ENCODE peak calls at places on chromosomes 11 and 22, in six cellular contexts. One of them, this sample, is unnamed.

GRCh38 chr11:88169481-88169880 is 5.8 kb downstream of the RAB38 start:
- DNase-seq in M059J: no peak
- DNase-seq in CD4-positive, alpha-beta memory T cell: no peak
- DNase-seq in Panc1: no peak
- DNase-seq in activated naive CD8-positive, alpha-beta T cell treated with anti-CD3 and anti-CD28 coated beads, Interleukin-2, amount 10 ng/mL, durations not matched to agents 7 days and 5 days: no peak
- DNase-seq in anterior cingulate cortex: no peak
- DNase-seq in this sample: no peak

GRCh38 chr11:70860855-70861254 is 391.5 kb downstream of the SHANK2 start:
- DNase-seq in M059J: no peak
- DNase-seq in CD4-positive, alpha-beta memory T cell: no peak
- DNase-seq in Panc1: no peak
- DNase-seq in activated naive CD8-positive, alpha-beta T cell treated with anti-CD3 and anti-CD28 coated beads, Interleukin-2, amount 10 ng/mL, durations not matched to agents 7 days and 5 days: no peak
- DNase-seq in anterior cingulate cortex: no peak
- DNase-seq in this sample: no peak

GRCh38 chr11:64356498-64357411 is 2.2 kb upstream of the RPS6KA4 start:
- DNase-seq in M059J: peak; percentile 48
- DNase-seq in CD4-positive, alpha-beta memory T cell: no peak
- DNase-seq in Panc1: peak; percentile 62
- DNase-seq in activated naive CD8-positive, alpha-beta T cell treated with anti-CD3 and anti-CD28 coated beads, Interleukin-2, amount 10 ng/mL, durations not matched to agents 7 days and 5 days: no peak
- DNase-seq in anterior cingulate cortex: no peak
- DNase-seq in this sample: no peak

GRCh38 chr11:73555615-73556014 is 42.3 kb downstream of the FAM168A start:
- DNase-seq in M059J: no peak
- DNase-seq in CD4-positive, alpha-beta memory T cell: no peak
- DNase-seq in Panc1: no peak
- DNase-seq in activated naive CD8-positive, alpha-beta T cell treated with anti-CD3 and anti-CD28 coated beads, Interleukin-2, amount 10 ng/mL, durations not matched to agents 7 days and 5 days: no peak
- DNase-seq in anterior cingulate cortex: no peak
- DNase-seq in this sample: no peak

GRCh38 chr11:79390923-79391322 is 49.9 kb downstream of the TENM4 start:
- DNase-seq in M059J: peak; percentile 44
- DNase-seq in CD4-positive, alpha-beta memory T cell: no peak
- DNase-seq in Panc1: no peak
- DNase-seq in activated naive CD8-positive, alpha-beta T cell treated with anti-CD3 and anti-CD28 coated beads, Interleukin-2, amount 10 ng/mL, durations not matched to agents 7 days and 5 days: no peak
- DNase-seq in anterior cingulate cortex: no peak
- DNase-seq in this sample: no peak

GRCh38 chr22:19035474-19036228 is 86.6 kb downstream of the DGCR2 start:
- DNase-seq in M059J: peak; percentile 24
- DNase-seq in CD4-positive, alpha-beta memory T cell: no peak
- DNase-seq in Panc1: no peak
- DNase-seq in activated naive CD8-positive, alpha-beta T cell treated with anti-CD3 and anti-CD28 coated beads, Interleukin-2, amount 10 ng/mL, durations not matched to agents 7 days and 5 days: no peak
- DNase-seq in anterior cingulate cortex: no peak
- DNase-seq in this sample: no peak

GRCh38 chr11:109697140-109697843 is 275.3 kb downstream of the C11orf87 start:
- DNase-seq in M059J: peak; percentile 41
- DNase-seq in CD4-positive, alpha-beta memory T cell: no peak
- DNase-seq in Panc1: peak; percentile 20
- DNase-seq in activated naive CD8-positive, alpha-beta T cell treated with anti-CD3 and anti-CD28 coated beads, Interleukin-2, amount 10 ng/mL, durations not matched to agents 7 days and 5 days: no peak
- DNase-seq in anterior cingulate cortex: no peak
- DNase-seq in this sample: peak; percentile 1

GRCh38 chr11:63837027-63837688 is 1.8 kb upstream of the MARK2 start:
- DNase-seq in M059J: peak; percentile 82
- DNase-seq in CD4-positive, alpha-beta memory T cell: peak; percentile 75
- DNase-seq in Panc1: peak; percentile 68
- DNase-seq in activated naive CD8-positive, alpha-beta T cell treated with anti-CD3 and anti-CD28 coated beads, Interleukin-2, amount 10 ng/mL, durations not matched to agents 7 days and 5 days: peak; percentile 65
- DNase-seq in anterior cingulate cortex: peak; percentile 40
- DNase-seq in this sample: peak; percentile 44

GRCh38 chr11:78349614-78350013 is 68.0 kb downstream of the GAB2 start:
- DNase-seq in M059J: no peak
- DNase-seq in CD4-positive, alpha-beta memory T cell: no peak
- DNase-seq in Panc1: no peak
- DNase-seq in activated naive CD8-positive, alpha-beta T cell treated with anti-CD3 and anti-CD28 coated beads, Interleukin-2, amount 10 ng/mL, durations not matched to agents 7 days and 5 days: no peak
- DNase-seq in anterior cingulate cortex: no peak
- DNase-seq in this sample: no peak

GRCh38 chr22:38485783-38486182 is 17.9 kb downstream of the KDELR3 start:
- DNase-seq in M059J: no peak
- DNase-seq in CD4-positive, alpha-beta memory T cell: no peak
- DNase-seq in Panc1: no peak
- DNase-seq in activated naive CD8-positive, alpha-beta T cell treated with anti-CD3 and anti-CD28 coated beads, Interleukin-2, amount 10 ng/mL, durations not matched to agents 7 days and 5 days: no peak
- DNase-seq in anterior cingulate cortex: no peak
- DNase-seq in this sample: no peak

GRCh38 chr11:103055174-103055890 is 36.6 kb downstream of the DCUN1D5 start:
- DNase-seq in M059J: peak; percentile 61
- DNase-seq in CD4-positive, alpha-beta memory T cell: peak; percentile 8
- DNase-seq in Panc1: peak; percentile 7
- DNase-seq in activated naive CD8-positive, alpha-beta T cell treated with anti-CD3 and anti-CD28 coated beads, Interleukin-2, amount 10 ng/mL, durations not matched to agents 7 days and 5 days: no peak
- DNase-seq in anterior cingulate cortex: no peak
- DNase-seq in this sample: peak; percentile 51

GRCh38 chr22:29079218-29079901 is 6.5 kb downstream of the KREMEN1 start:
- DNase-seq in M059J: peak; percentile 40
- DNase-seq in CD4-positive, alpha-beta memory T cell: no peak
- DNase-seq in Panc1: no peak
- DNase-seq in activated naive CD8-positive, alpha-beta T cell treated with anti-CD3 and anti-CD28 coated beads, Interleukin-2, amount 10 ng/mL, durations not matched to agents 7 days and 5 days: no peak
- DNase-seq in anterior cingulate cortex: no peak
- DNase-seq in this sample: peak; percentile 16

GRCh38 chr11:69337211-69337721 is 43.3 kb downstream of the MYEOV start:
- DNase-seq in M059J: peak; percentile 53
- DNase-seq in CD4-positive, alpha-beta memory T cell: peak; percentile 46
- DNase-seq in Panc1: no peak
- DNase-seq in activated naive CD8-positive, alpha-beta T cell treated with anti-CD3 and anti-CD28 coated beads, Interleukin-2, amount 10 ng/mL, durations not matched to agents 7 days and 5 days: no peak
- DNase-seq in anterior cingulate cortex: no peak
- DNase-seq in this sample: no peak

GRCh38 chr11:69135420-69136363 is 20.0 kb upstream of the SMIM38 start:
- DNase-seq in M059J: peak; percentile 41
- DNase-seq in CD4-positive, alpha-beta memory T cell: no peak
- DNase-seq in Panc1: no peak
- DNase-seq in activated naive CD8-positive, alpha-beta T cell treated with anti-CD3 and anti-CD28 coated beads, Interleukin-2, amount 10 ng/mL, durations not matched to agents 7 days and 5 days: peak; percentile 16
- DNase-seq in anterior cingulate cortex: no peak
- DNase-seq in this sample: no peak

GRCh38 chr11:2509481-2510001 is 64.7 kb downstream of the KCNQ1 start:
- DNase-seq in M059J: no peak
- DNase-seq in CD4-positive, alpha-beta memory T cell: no peak
- DNase-seq in Panc1: no peak
- DNase-seq in activated naive CD8-positive, alpha-beta T cell treated with anti-CD3 and anti-CD28 coated beads, Interleukin-2, amount 10 ng/mL, durations not matched to agents 7 days and 5 days: peak; percentile 25
- DNase-seq in anterior cingulate cortex: no peak
- DNase-seq in this sample: no peak

GRCh38 chr11:129738242-129738641 is 77.4 kb upstream of the TMEM45B start:
- DNase-seq in M059J: no peak
- DNase-seq in CD4-positive, alpha-beta memory T cell: no peak
- DNase-seq in Panc1: no peak
- DNase-seq in activated naive CD8-positive, alpha-beta T cell treated with anti-CD3 and anti-CD28 coated beads, Interleukin-2, amount 10 ng/mL, durations not matched to agents 7 days and 5 days: no peak
- DNase-seq in anterior cingulate cortex: no peak
- DNase-seq in this sample: no peak

GRCh38 chr11:83680351-83680750 is 394.2 kb upstream of the CCDC90B start:
- DNase-seq in M059J: no peak
- DNase-seq in CD4-positive, alpha-beta memory T cell: no peak
- DNase-seq in Panc1: no peak
- DNase-seq in activated naive CD8-positive, alpha-beta T cell treated with anti-CD3 and anti-CD28 coated beads, Interleukin-2, amount 10 ng/mL, durations not matched to agents 7 days and 5 days: no peak
- DNase-seq in anterior cingulate cortex: no peak
- DNase-seq in this sample: no peak

GRCh38 chr11:66639066-66639813 is 737 bp downstream of the RBM4 start:
- DNase-seq in M059J: peak; percentile 45
- DNase-seq in CD4-positive, alpha-beta memory T cell: peak; percentile 59
- DNase-seq in Panc1: no peak
- DNase-seq in activated naive CD8-positive, alpha-beta T cell treated with anti-CD3 and anti-CD28 coated beads, Interleukin-2, amount 10 ng/mL, durations not matched to agents 7 days and 5 days: no peak
- DNase-seq in anterior cingulate cortex: no peak
- DNase-seq in this sample: no peak

GRCh38 chr11:65288706-65289536 is 25.7 kb upstream of the CDC42EP2 start:
- DNase-seq in M059J: no peak
- DNase-seq in CD4-positive, alpha-beta memory T cell: no peak
- DNase-seq in Panc1: no peak
- DNase-seq in activated naive CD8-positive, alpha-beta T cell treated with anti-CD3 and anti-CD28 coated beads, Interleukin-2, amount 10 ng/mL, durations not matched to agents 7 days and 5 days: no peak
- DNase-seq in anterior cingulate cortex: no peak
- DNase-seq in this sample: peak; percentile 37

GRCh38 chr11:78417175-78417887 is at the start of gene GAB2:
- DNase-seq in M059J: no peak
- DNase-seq in CD4-positive, alpha-beta memory T cell: peak; percentile 32
- DNase-seq in Panc1: no peak
- DNase-seq in activated naive CD8-positive, alpha-beta T cell treated with anti-CD3 and anti-CD28 coated beads, Interleukin-2, amount 10 ng/mL, durations not matched to agents 7 days and 5 days: no peak
- DNase-seq in anterior cingulate cortex: no peak
- DNase-seq in this sample: no peak

GRCh38 chr11:132895340-132895739 is 637.0 kb downstream of the OPCML start:
- DNase-seq in M059J: peak; percentile 57
- DNase-seq in CD4-positive, alpha-beta memory T cell: no peak
- DNase-seq in Panc1: no peak
- DNase-seq in activated naive CD8-positive, alpha-beta T cell treated with anti-CD3 and anti-CD28 coated beads, Interleukin-2, amount 10 ng/mL, durations not matched to agents 7 days and 5 days: no peak
- DNase-seq in anterior cingulate cortex: no peak
- DNase-seq in this sample: no peak

GRCh38 chr11:90919332-90919731 is 696.5 kb upstream of the CHORDC1 start:
- DNase-seq in M059J: no peak
- DNase-seq in CD4-positive, alpha-beta memory T cell: no peak
- DNase-seq in Panc1: no peak
- DNase-seq in activated naive CD8-positive, alpha-beta T cell treated with anti-CD3 and anti-CD28 coated beads, Interleukin-2, amount 10 ng/mL, durations not matched to agents 7 days and 5 days: no peak
- DNase-seq in anterior cingulate cortex: no peak
- DNase-seq in this sample: no peak

This sample was measured in AG09319.